ENCODE peak calls at places on chromosomes 7 and 10, in ten cellular contexts. U is cardiac muscle cell, Y is adrenal gland, L is OCI-LY7, G is left lung, M is spleen, H is tibial nerve, C is HCT116, Z is transverse colon, R is stomach. T is an unnamed sample.

GRCh38 chr7:150375662-150376521 is 3.2 kb upstream of the ZNF775 start:
- DNase-seq in U (no peak), Y (no peak), L (no peak), G (no peak), M (no peak), H (no peak), C (no peak), Z (peak), R (no peak), T (no peak)

GRCh38 chr7:149254181-149254858 is 7.7 kb upstream of the ZNF783 start:
- DNase-seq in U (no peak), Y (no peak), L (no peak), G (no peak), M (no peak), H (no peak), C (no peak), Z (no peak), R (no peak), T (no peak)

GRCh38 chr10:48603421-48604038 is 1.3 kb downstream of the ARHGAP22 start:
- DNase-seq in U (no peak), Y (no peak), L (no peak), G (no peak), M (no peak), H (no peak), C (no peak), Z (no peak), R (no peak), T (no peak)

GRCh38 chr10:71600856-71601255 is 118.7 kb downstream of the C10orf105 start:
- DNase-seq in U (no peak), Y (no peak), L (no peak), G (no peak), M (no peak), H (no peak), C (no peak), Z (no peak), R (no peak), T (no peak)

GRCh38 chr10:93288679-93289634 is 193.2 kb downstream of the MYOF start:
- DNase-seq in U (peak), Y (peak), L (peak), G (no peak), M (no peak), H (peak), C (peak), Z (peak), R (peak), T (peak)

GRCh38 chr7:50276446-50276845 is 28.1 kb upstream of the IKZF1 start:
- DNase-seq in U (no peak), Y (no peak), L (no peak), G (no peak), M (no peak), H (no peak), C (no peak), Z (no peak), R (no peak), T (no peak)

GRCh38 chr7:69825031-69825681 is 226.9 kb downstream of the AUTS2 start:
- DNase-seq in U (no peak), Y (no peak), L (peak), G (no peak), M (no peak), H (no peak), C (no peak), Z (no peak), R (no peak), T (no peak)

GRCh38 chr10:4426866-4427265 is 399.1 kb upstream of the AKR1E2 start:
- DNase-seq in U (no peak), Y (no peak), L (no peak), G (no peak), M (no peak), H (no peak), C (no peak), Z (no peak), R (no peak), T (no peak)

GRCh38 chr10:98301664-98302319 is 33.8 kb upstream of the LOXL4 start:
- DNase-seq in U (no peak), Y (no peak), L (no peak), G (no peak), M (no peak), H (no peak), C (no peak), Z (no peak), R (no peak), T (no peak)

GRCh38 chr7:157955383-157955999 is 618.7 kb downstream of the DNAJB6 start:
- DNase-seq in U (no peak), Y (no peak), L (no peak), G (no peak), M (no peak), H (no peak), C (no peak), Z (no peak), R (no peak), T (no peak)

GRCh38 chr10:63605568-63605967 is 84.4 kb downstream of the REEP3 start:
- DNase-seq in U (peak), Y (no peak), L (no peak), G (no peak), M (no peak), H (no peak), C (peak), Z (no peak), R (no peak), T (no peak)

GRCh38 chr10:78768041-78768569 is 300.7 kb upstream of the ZMIZ1 start:
- DNase-seq in U (no peak), Y (no peak), L (no peak), G (no peak), M (no peak), H (no peak), C (no peak), Z (no peak), R (no peak), T (no peak)

GRCh38 chr10:98224509-98224908 is 43.5 kb downstream of the LOXL4 start:
- DNase-seq in U (no peak), Y (no peak), L (no peak), G (no peak), M (no peak), H (no peak), C (no peak), Z (no peak), R (no peak), T (no peak)

GRCh38 chr7:155274956-155275355 is 22.7 kb upstream of the INSIG1 start:
- DNase-seq in U (no peak), Y (no peak), L (no peak), G (no peak), M (peak), H (no peak), C (no peak), Z (no peak), R (no peak), T (no peak)

GRCh38 chr7:20964214-20964613 is 177.5 kb upstream of the SP8 start:
- DNase-seq in U (no peak), Y (no peak), L (no peak), G (no peak), M (no peak), H (no peak), C (no peak), Z (no peak), R (no peak), T (no peak)

GRCh38 chr10:103837370-103838094 is 17.8 kb downstream of the SH3PXD2A start:
- DNase-seq in U (no peak), Y (no peak), L (peak), G (no peak), M (peak), H (no peak), C (no peak), Z (no peak), R (no peak), T (no peak)

GRCh38 chr7:93202594-93203273 is 23.5 kb downstream of the HEPACAM2 start:
- DNase-seq in U (no peak), Y (no peak), L (no peak), G (no peak), M (no peak), H (no peak), C (no peak), Z (peak), R (no peak), T (no peak)

GRCh38 chr7:106613861-106614560 is 46.9 kb downstream of the CCDC71L start:
- DNase-seq in U (no peak), Y (no peak), L (no peak), G (no peak), M (no peak), H (no peak), C (no peak), Z (no peak), R (no peak), T (no peak)

GRCh38 chr7:128812514-128813168 is 17.6 kb upstream of the FLNC start:
- DNase-seq in U (no peak), Y (peak), L (no peak), G (no peak), M (peak), H (no peak), C (no peak), Z (peak), R (peak), T (no peak)

GRCh38 chr10:124646483-124647352 is 97.5 kb downstream of the FAM53B start:
- DNase-seq in U (no peak), Y (peak), L (no peak), G (peak), M (peak), H (peak), C (no peak), Z (peak), R (peak), T (no peak)

GRCh38 chr7:25122373-25122772 is 2.7 kb downstream of the CYCS start:
- DNase-seq in U (no peak), Y (no peak), L (no peak), G (no peak), M (no peak), H (no peak), C (no peak), Z (no peak), R (no peak), T (no peak)

GRCh38 chr7:123747620-123748141 is 1.1 kb downstream of the WASL start:
- DNase-seq in U (peak), Y (peak), L (peak), G (peak), M (peak), H (peak), C (peak), Z (peak), R (peak), T (peak)

GRCh38 chr10:24575462-24576002 is 148.2 kb downstream of the ARHGAP21 start:
- DNase-seq in U (no peak), Y (no peak), L (no peak), G (no peak), M (no peak), H (no peak), C (no peak), Z (no peak), R (no peak), T (no peak)

GRCh38 chr10:129963831-129964501 is at the start of gene EBF3:
- DNase-seq in U (peak), Y (peak), L (no peak), G (peak), M (peak), H (peak), C (no peak), Z (peak), R (peak), T (no peak)

GRCh38 chr7:38303866-38304265 is 30.4 kb upstream of the TARP start:
- DNase-seq in U (no peak), Y (no peak), L (no peak), G (no peak), M (no peak), H (no peak), C (no peak), Z (no peak), R (no peak), T (no peak)

GRCh38 chr10:84654671-84655070 is 326.3 kb downstream of the CCSER2 start:
- DNase-seq in U (no peak), Y (no peak), L (peak), G (no peak), M (no peak), H (no peak), C (no peak), Z (no peak), R (no peak), T (no peak)

GRCh38 chr10:68212721-68213352 is 19.1 kb downstream of the ATOH7 start:
- DNase-seq in U (peak), Y (no peak), L (peak), G (no peak), M (no peak), H (no peak), C (no peak), Z (no peak), R (no peak), T (no peak)

GRCh38 chr10:11845113-11845512 is 22.0 kb downstream of the PROSER2 start:
- DNase-seq in U (no peak), Y (no peak), L (no peak), G (no peak), M (no peak), H (no peak), C (no peak), Z (no peak), R (no peak), T (no peak)

GRCh38 chr7:73446716-73447115 is 13.1 kb downstream of the FZD9 start:
- DNase-seq in U (no peak), Y (no peak), L (no peak), G (no peak), M (no peak), H (no peak), C (no peak), Z (no peak), R (no peak), T (no peak)
- H3K4me3 ChIP-seq in U (no peak), Y (no peak), L (no peak), G (no peak), M (no peak), H (no peak), C (no peak), Z (no peak), R (no peak), T (no peak)

DNA sequence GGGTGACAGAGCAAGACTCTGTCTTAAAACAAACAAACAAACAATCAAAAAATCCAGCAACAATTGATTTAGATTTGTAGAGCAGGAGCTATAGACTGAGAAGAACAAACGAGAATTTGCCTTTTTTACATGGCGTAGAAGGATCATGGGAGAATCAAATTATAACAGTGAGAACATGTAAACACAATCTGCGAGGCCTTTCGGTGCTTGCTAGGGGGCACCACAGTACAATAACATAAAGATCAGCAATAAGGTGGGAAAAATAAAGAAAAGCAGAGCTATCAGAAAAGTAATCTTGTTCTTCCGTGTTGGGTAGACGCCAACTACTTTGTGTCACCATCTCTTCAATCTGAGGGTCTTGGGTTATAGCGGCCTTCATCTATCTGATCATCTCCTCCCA is 82.2 kb downstream of the NOD1 start:
- DNase-seq in U (no peak), Y (no peak), L (peak), G (no peak), M (no peak), H (no peak), C (no peak), Z (no peak), R (no peak), T (no peak)
- TF ChIP-seq CTCF in U (peak), Y (no peak), L (peak), G (no peak), M (no peak), H (no peak), C (peak), Z (no peak), R (no peak), T (peak)

GRCh38 chr10:27241640-27242472 is 1.3 kb upstream of the ACBD5 start:
- DNase-seq in U (peak), Y (peak), L (peak), G (peak), M (peak), H (peak), C (peak), Z (peak), R (peak), T (peak)
- H3K27ac ChIP-seq in U (peak), Y (peak), L (peak), G (peak), M (peak), H (peak), C (peak), Z (peak), R (peak), T (peak)

GRCh38 chr10:116668446-116668845 is 47.7 kb downstream of the PNLIPRP2 start:
- DNase-seq in U (no peak), Y (no peak), L (no peak), G (no peak), M (no peak), H (no peak), C (no peak), Z (no peak), R (no peak), T (no peak)

GRCh38 chr10:116669832-116670644 is 49.3 kb downstream of the PNLIPRP2 start:
- DNase-seq in U (peak), Y (peak), L (no peak), G (no peak), M (no peak), H (no peak), C (no peak), Z (peak), R (no peak), T (no peak)

GRCh38 chr10:116669080-116669479 is 48.3 kb downstream of the PNLIPRP2 start:
- DNase-seq in U (no peak), Y (no peak), L (no peak), G (no peak), M (no peak), H (no peak), C (no peak), Z (no peak), R (no peak), T (no peak)

GRCh38 chr10:116671274-116671926 is 50.6 kb downstream of the PNLIPRP2 start:
- DNase-seq in U (no peak), Y (no peak), L (no peak), G (no peak), M (no peak), H (no peak), C (no peak), Z (no peak), R (no peak), T (no peak)

DNA sequence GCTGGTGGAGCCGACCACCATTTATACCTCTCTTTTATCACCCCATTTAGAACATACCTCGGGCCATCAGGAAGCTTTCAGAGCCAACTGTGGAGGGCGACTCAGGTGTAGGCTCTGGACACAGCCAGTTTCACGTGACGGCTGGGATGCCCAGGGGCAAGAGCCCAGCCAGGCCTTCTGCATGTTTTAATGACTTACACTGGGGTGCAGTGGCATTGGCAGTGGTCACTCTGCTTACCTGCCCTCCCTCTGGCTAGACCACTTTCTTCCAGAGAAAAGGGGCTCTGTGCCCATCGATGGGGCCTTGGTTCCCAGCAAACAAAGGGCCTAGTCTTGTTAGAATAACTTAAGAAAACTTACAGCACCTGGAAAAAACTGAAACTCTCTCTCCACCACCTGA is 50.0 kb downstream of the PNLIPRP2 start:
- DNase-seq in U (no peak), Y (no peak), L (no peak), G (no peak), M (no peak), H (no peak), C (no peak), Z (no peak), R (no peak), T (no peak)
- H3K4me3 ChIP-seq in U (no peak), Y (no peak), L (no peak), G (no peak), M (no peak), H (peak), C (no peak), Z (no peak), R (no peak), T (no peak)

GRCh38 chr7:107643407-107643806 is 17.2 kb upstream of the SLC26A4 start:
- DNase-seq in U (no peak), Y (no peak), L (no peak), G (no peak), M (no peak), H (no peak), C (peak), Z (no peak), R (no peak), T (no peak)
- TF ChIP-seq CTCF in U (peak), Y (no peak), L (peak), G (no peak), M (no peak), H (no peak), C (peak), Z (no peak), R (no peak), T (no peak)

DNA sequence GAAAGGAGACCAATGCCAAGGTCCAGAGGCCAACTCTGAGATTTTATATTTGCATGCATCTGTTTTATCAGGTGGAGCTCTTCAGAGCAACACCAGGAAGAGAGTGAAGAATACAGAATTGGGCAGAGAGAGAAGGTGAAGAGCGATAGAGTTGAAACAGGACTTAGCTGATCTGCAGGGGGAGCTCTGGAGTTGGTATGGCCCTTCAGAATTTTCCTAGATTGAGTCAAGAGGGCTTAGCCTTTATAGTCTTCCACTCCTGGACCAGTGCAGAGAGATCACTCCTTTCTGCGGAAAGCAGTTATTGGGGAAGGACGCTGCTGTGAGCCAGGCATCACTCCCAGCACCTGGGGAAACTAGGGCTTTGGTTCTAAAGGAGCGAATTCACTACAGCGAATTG is 105.0 kb upstream of the DGKB start:
- DNase-seq in U (peak), Y (no peak), L (no peak), G (no peak), M (no peak), H (no peak), C (peak), Z (no peak), R (no peak), T (no peak)
- H3K27ac ChIP-seq in U (no peak), Y (no peak), L (no peak), G (no peak), M (no peak), H (no peak), C (no peak), Z (no peak), R (no peak), T (no peak)

DNA sequence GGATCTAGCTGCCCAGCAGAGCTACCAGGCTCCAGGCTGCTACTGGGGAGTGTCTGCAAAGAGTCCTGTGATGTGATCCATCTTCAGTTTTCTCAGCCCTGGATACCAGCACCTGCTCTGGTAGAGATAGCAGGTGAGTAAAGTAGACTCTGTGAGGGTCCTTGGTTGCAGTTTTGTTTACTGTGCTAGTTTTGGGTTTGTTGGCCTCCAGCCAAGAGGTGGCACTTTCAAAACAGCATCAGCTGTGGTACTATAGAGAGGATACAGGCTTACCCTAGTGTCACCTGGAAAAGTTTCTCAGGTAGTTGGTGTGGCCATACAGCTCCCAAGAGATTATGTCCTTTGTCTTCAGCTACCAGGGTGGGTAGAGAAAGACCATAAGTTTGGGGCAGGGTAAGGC is 56.3 kb downstream of the MTERF1 start:
- DNase-seq in U (no peak), Y (no peak), L (no peak), G (no peak), M (no peak), H (no peak), C (no peak), Z (no peak), R (no peak), T (no peak)
- H3K4me3 ChIP-seq in U (no peak), Y (no peak), L (no peak), G (no peak), M (no peak), H (no peak), C (no peak), Z (no peak), R (no peak), T (no peak)

GRCh38 chr10:127243490-127244272 is 47.3 kb upstream of the INSYN2A start:
- DNase-seq in U (peak), Y (peak), L (peak), G (no peak), M (no peak), H (no peak), C (peak), Z (peak), R (peak), T (no peak)
- TF ChIP-seq CTCF in U (peak), Y (peak), L (peak), G (peak), M (no peak), H (peak), C (peak), Z (peak), R (no peak), T (peak)

GRCh38 chr7:45919947-45920542 is 1.0 kb downstream of the IGFBP3 start:
- DNase-seq in U (no peak), Y (no peak), L (no peak), G (no peak), M (no peak), H (no peak), C (no peak), Z (no peak), R (no peak), T (no peak)
- H3K27ac ChIP-seq in U (no peak), Y (no peak), L (no peak), G (no peak), M (peak), H (no peak), C (no peak), Z (peak), R (peak), T (no peak)